ENCODE peak calls at places on chromosomes 4 and X, in nine cellular contexts. B, O, D, F, S, N, J, L and Z are unnamed samples.

GRCh38 chr4:84258905-84259830 is 239.9 kb downstream of the NKX6-1 start:
- DNase-seq in B (peak; percentile 49), O (peak; percentile 26), D (peak; percentile 40), F (no peak), S (no peak), N (no peak), J (peak; percentile 40), L (peak; percentile 43), Z (peak; percentile 6)

GRCh38 chr4:55540271-55540670 is 6.4 kb downstream of the CLOCK start:
- DNase-seq in B (no peak), O (no peak), D (no peak), F (no peak), S (no peak), N (no peak), J (no peak), L (no peak), Z (no peak)

GRCh38 chr4:2357821-2358745 is 60.4 kb downstream of the ZFYVE28 start:
- DNase-seq in B (no peak), O (no peak), D (no peak), F (no peak), S (no peak), N (no peak), J (no peak), L (no peak), Z (no peak)

GRCh38 chrX:102765217-102765616 is 44.7 kb downstream of the GPRASP3 start:
- DNase-seq in B (no peak), O (no peak), D (no peak), F (no peak), S (peak; percentile 17), N (no peak), J (no peak), L (peak; percentile 88), Z (peak; percentile 58)

GRCh38 chrX:72308566-72309296 is 3.0 kb upstream of the CITED1 start:
- DNase-seq in B (peak; percentile 70), O (peak; percentile 71), D (peak; percentile 84), F (peak; percentile 54), S (no peak), N (peak; percentile 51), J (peak; percentile 81), L (peak; percentile 60), Z (peak; percentile 26)

GRCh38 chr4:186790630-186791029 is 67.0 kb upstream of the FAT1 start:
- DNase-seq in B (no peak), O (no peak), D (no peak), F (no peak), S (no peak), N (no peak), J (no peak), L (no peak), Z (peak; percentile 50)

GRCh38 chr4:89754531-89754930 is 82.4 kb downstream of the SNCA start:
- DNase-seq in B (no peak), O (no peak), D (no peak), F (no peak), S (no peak), N (no peak), J (no peak), L (no peak), Z (no peak)

GRCh38 chr4:173325007-173325736 is 9.0 kb downstream of the HMGB2 start:
- DNase-seq in B (no peak), O (no peak), D (peak; percentile 8), F (no peak), S (no peak), N (no peak), J (no peak), L (no peak), Z (no peak)

GRCh38 chr4:41644288-41644914 is 104.1 kb downstream of the PHOX2B start:
- DNase-seq in B (peak; percentile 87), O (peak; percentile 60), D (peak; percentile 92), F (peak; percentile 73), S (no peak), N (no peak), J (no peak), L (peak; percentile 25), Z (peak; percentile 27)

GRCh38 chr4:186724861-186725419 is 1.3 kb upstream of the FAT1 start:
- DNase-seq in B (no peak), O (peak; percentile 12), D (peak; percentile 50), F (no peak), S (no peak), N (peak; percentile 11), J (no peak), L (peak; percentile 31), Z (peak; percentile 8)

GRCh38 chr4:183638436-183638835 is 20.5 kb downstream of the RWDD4 start:
- DNase-seq in B (no peak), O (no peak), D (no peak), F (no peak), S (peak; percentile 32), N (no peak), J (no peak), L (peak; percentile 56), Z (no peak)

GRCh38 chr4:187172340-187172761 is 448.7 kb upstream of the FAT1 start:
- DNase-seq in B (no peak), O (no peak), D (no peak), F (no peak), S (no peak), N (peak; percentile 43), J (no peak), L (peak; percentile 2), Z (no peak)

GRCh38 chr4:152501846-152502536 is 33.9 kb downstream of the FBXW7 start:
- DNase-seq in B (no peak), O (no peak), D (no peak), F (no peak), S (no peak), N (no peak), J (no peak), L (no peak), Z (no peak)

GRCh38 chr4:104491396-104491821 is 3.3 kb downstream of the CXXC4 start:
- DNase-seq in B (peak; percentile 72), O (peak; percentile 60), D (peak; percentile 85), F (peak; percentile 68), S (no peak), N (peak; percentile 30), J (peak; percentile 54), L (no peak), Z (no peak)

GRCh38 chrX:153922932-153923857 is 2.9 kb downstream of the ARHGAP4 start:
- DNase-seq in B (peak; percentile 87), O (no peak), D (peak; percentile 41), F (peak; percentile 85), S (no peak), N (no peak), J (no peak), L (peak; percentile 67), Z (no peak)

GRCh38 chr4:92246384-92246783 is 57.4 kb upstream of the GRID2 start:
- DNase-seq in B (no peak), O (no peak), D (no peak), F (no peak), S (no peak), N (no peak), J (no peak), L (no peak), Z (no peak)

GRCh38 chr4:83125738-83126141 is 11.2 kb upstream of the PLAC8 start:
- DNase-seq in B (no peak), O (no peak), D (no peak), F (no peak), S (no peak), N (no peak), J (peak; percentile 71), L (no peak), Z (no peak)

GRCh38 chr4:173478884-173479283 is 51.1 kb downstream of the HAND2 start:
- DNase-seq in B (no peak), O (no peak), D (no peak), F (no peak), S (no peak), N (no peak), J (no peak), L (no peak), Z (no peak)

GRCh38 chrX:40471965-40472648 is 108.7 kb upstream of the ATP6AP2 start:
- DNase-seq in B (no peak), O (peak; percentile 27), D (peak; percentile 48), F (no peak), S (peak; percentile 25), N (no peak), J (no peak), L (peak; percentile 60), Z (peak; percentile 43)

DNA sequence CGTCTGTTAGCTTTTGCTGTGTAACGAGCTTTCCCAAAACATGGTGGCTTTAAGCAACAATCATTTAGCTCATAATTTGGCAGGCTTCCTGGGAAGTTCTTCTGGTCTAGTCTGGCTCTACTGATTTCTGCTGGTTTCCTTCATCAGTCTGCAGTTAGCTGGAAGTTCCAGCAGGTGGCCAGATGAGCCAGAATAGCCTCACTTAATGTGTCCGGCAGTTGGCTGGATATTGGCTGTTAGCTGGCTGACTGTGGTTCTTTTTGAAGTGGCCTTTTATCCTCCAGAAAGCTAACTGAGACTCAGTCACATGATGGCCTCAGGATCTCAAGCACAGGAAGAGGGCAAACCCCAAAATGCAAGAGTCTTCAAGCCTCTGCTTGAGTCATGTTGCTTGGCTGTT is 34.9 kb downstream of the FTHL17 start:
- DNase-seq in B (no peak), O (peak; percentile 45), D (peak; percentile 71), F (peak; percentile 26), S (peak; percentile 11), N (peak; percentile 11), J (peak; percentile 29), L (peak; percentile 31), Z (peak; percentile 23)
- TF ChIP-seq CTCF in B (peak; percentile 55), O (peak; percentile 55), D (peak; percentile 59), F (peak; percentile 64), S (peak; percentile 73), N (peak; percentile 74), J (peak; percentile 61), L (peak; percentile 66), Z (peak; percentile 74)

GRCh38 chr4:3408793-3409330 is 32.9 kb upstream of the HGFAC start:
- DNase-seq in B (peak; percentile 50), O (no peak), D (no peak), F (peak; percentile 44), S (no peak), N (no peak), J (no peak), L (no peak), Z (no peak)
- H3K4me3 ChIP-seq in B (no peak overlapping the region), O (no peak overlapping the region), D (no peak overlapping the region), F (peak overlapping the region; percentile 42), S (no peak overlapping the region), N (no peak overlapping the region), J (no peak overlapping the region), L (no peak overlapping the region), Z (no peak overlapping the region)

GRCh38 chr4:8503801-8504200 is 63.2 kb downstream of the TRMT44 start:
- DNase-seq in B (peak; percentile 61), O (no peak), D (no peak), F (no peak), S (no peak), N (no peak), J (no peak), L (no peak), Z (no peak)
- TF ChIP-seq CTCF in B (no peak), O (no peak), D (no peak), F (no peak), S (no peak), N (no peak), J (no peak), L (no peak), Z (no peak)

DNA sequence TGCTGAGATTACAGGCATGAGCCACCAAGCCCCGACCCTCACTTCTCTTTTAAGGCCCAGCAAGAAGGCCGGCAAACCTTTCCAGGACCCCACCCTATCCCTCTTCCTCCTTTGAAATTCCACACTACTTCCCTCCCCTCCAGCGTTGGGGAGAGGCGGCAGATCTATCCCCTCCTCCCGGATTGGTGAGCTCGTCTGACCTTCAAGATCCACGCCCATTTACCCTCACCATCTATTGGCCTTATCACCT is 4.5 kb upstream of the PRICKLE3 start:
- DNase-seq in B (no peak), O (no peak), D (no peak), F (no peak), S (no peak), N (no peak), J (no peak), L (no peak), Z (no peak)
- H3K4me3 ChIP-seq in B (peak overlapping the region; percentile 70), O (peak overlapping the region; percentile 51), D (peak overlapping the region; percentile 35), F (peak overlapping the region; percentile 59), S (peak overlapping the region; percentile 39), N (peak overlapping the region; percentile 49), J (peak overlapping the region; percentile 50), L (peak overlapping the region; percentile 58), Z (peak overlapping the region; percentile 40)

GRCh38 chrX:45632506-45632905 is 431.8 kb upstream of the DIPK2B start:
- DNase-seq in B (no peak), O (peak; percentile 1), D (no peak), F (no peak), S (no peak), N (no peak), J (no peak), L (no peak), Z (no peak)
- TF ChIP-seq CTCF in B (no peak), O (no peak), D (no peak), F (no peak), S (no peak), N (no peak), J (no peak), L (no peak), Z (no peak)